ENCODE peak calls at places on chromosome 7, in ten cellular contexts. One of them, this sample, is unnamed.

GRCh38 chr7:2138146-2138765 is 94.5 kb downstream of the MAD1L1 start:
- DNase-seq in choroid plexus epithelial cell: no peak
- DNase-seq in GDM1: no peak
- DNase-seq in lower leg skin: no peak
- DNase-seq in Kasumi-1: peak; percentile 71
- DNase-seq in activated CD8-positive, alpha-beta memory T cell treated with anti-CD3 and anti-CD28 coated beads, Interleukin-2, amount 50 U/mL, for 48 hours: peak; percentile 70
- DNase-seq in GOT3: no peak
- DNase-seq in SW480: no peak
- DNase-seq in prostate gland: no peak
- DNase-seq in activated B cell treated with CpG ODN at 0.5 μM for 24 hours: peak; percentile 65
- DNase-seq in this sample: peak; percentile 67

GRCh38 chr7:80186721-80187120 is 52.1 kb downstream of the GNAI1 start:
- DNase-seq in choroid plexus epithelial cell: no peak
- DNase-seq in GDM1: no peak
- DNase-seq in lower leg skin: no peak
- DNase-seq in Kasumi-1: no peak
- DNase-seq in activated CD8-positive, alpha-beta memory T cell treated with anti-CD3 and anti-CD28 coated beads, Interleukin-2, amount 50 U/mL, for 48 hours: no peak
- DNase-seq in GOT3: no peak
- DNase-seq in SW480: no peak
- DNase-seq in prostate gland: no peak
- DNase-seq in activated B cell treated with CpG ODN at 0.5 μM for 24 hours: no peak
- DNase-seq in this sample: no peak

GRCh38 chr7:18610331-18610948 is 114.9 kb downstream of the HDAC9 start:
- DNase-seq in choroid plexus epithelial cell: peak; percentile 57
- DNase-seq in GDM1: no peak
- DNase-seq in lower leg skin: no peak
- DNase-seq in Kasumi-1: peak; percentile 6
- DNase-seq in activated CD8-positive, alpha-beta memory T cell treated with anti-CD3 and anti-CD28 coated beads, Interleukin-2, amount 50 U/mL, for 48 hours: no peak
- DNase-seq in GOT3: no peak
- DNase-seq in SW480: peak; percentile 41
- DNase-seq in prostate gland: no peak
- DNase-seq in activated B cell treated with CpG ODN at 0.5 μM for 24 hours: no peak
- DNase-seq in this sample: no peak

GRCh38 chr7:95472521-95473160 is 13.1 kb upstream of the ASB4 start:
- DNase-seq in choroid plexus epithelial cell: peak; percentile 32
- DNase-seq in GDM1: no peak
- DNase-seq in lower leg skin: no peak
- DNase-seq in Kasumi-1: no peak
- DNase-seq in activated CD8-positive, alpha-beta memory T cell treated with anti-CD3 and anti-CD28 coated beads, Interleukin-2, amount 50 U/mL, for 48 hours: no peak
- DNase-seq in GOT3: no peak
- DNase-seq in SW480: no peak
- DNase-seq in prostate gland: no peak
- DNase-seq in activated B cell treated with CpG ODN at 0.5 μM for 24 hours: no peak
- DNase-seq in this sample: no peak

GRCh38 chr7:150962743-150963399 is 15.2 kb downstream of the KCNH2 start:
- DNase-seq in choroid plexus epithelial cell: peak; percentile 58
- DNase-seq in GDM1: peak; percentile 22
- DNase-seq in lower leg skin: no peak
- DNase-seq in Kasumi-1: peak; percentile 70
- DNase-seq in activated CD8-positive, alpha-beta memory T cell treated with anti-CD3 and anti-CD28 coated beads, Interleukin-2, amount 50 U/mL, for 48 hours: peak; percentile 78
- DNase-seq in GOT3: no peak
- DNase-seq in SW480: no peak
- DNase-seq in prostate gland: no peak
- DNase-seq in activated B cell treated with CpG ODN at 0.5 μM for 24 hours: peak; percentile 36
- DNase-seq in this sample: peak; percentile 83

GRCh38 chr7:82362129-82362528 is 81.4 kb downstream of the CACNA2D1 start:
- DNase-seq in choroid plexus epithelial cell: peak; percentile 24
- DNase-seq in GDM1: no peak
- DNase-seq in lower leg skin: no peak
- DNase-seq in Kasumi-1: no peak
- DNase-seq in activated CD8-positive, alpha-beta memory T cell treated with anti-CD3 and anti-CD28 coated beads, Interleukin-2, amount 50 U/mL, for 48 hours: no peak
- DNase-seq in GOT3: no peak
- DNase-seq in SW480: no peak
- DNase-seq in prostate gland: no peak
- DNase-seq in activated B cell treated with CpG ODN at 0.5 μM for 24 hours: no peak
- DNase-seq in this sample: no peak

GRCh38 chr7:2082357-2083038 is 150.2 kb downstream of the MAD1L1 start:
- DNase-seq in choroid plexus epithelial cell: peak; percentile 84
- DNase-seq in GDM1: no peak
- DNase-seq in lower leg skin: no peak
- DNase-seq in Kasumi-1: no peak
- DNase-seq in activated CD8-positive, alpha-beta memory T cell treated with anti-CD3 and anti-CD28 coated beads, Interleukin-2, amount 50 U/mL, for 48 hours: no peak
- DNase-seq in GOT3: no peak
- DNase-seq in SW480: no peak
- DNase-seq in prostate gland: no peak
- DNase-seq in activated B cell treated with CpG ODN at 0.5 μM for 24 hours: no peak
- DNase-seq in this sample: no peak

GRCh38 chr7:137172105-137172590 is 171.4 kb downstream of the PTN start:
- DNase-seq in choroid plexus epithelial cell: no peak
- DNase-seq in GDM1: no peak
- DNase-seq in lower leg skin: no peak
- DNase-seq in Kasumi-1: no peak
- DNase-seq in activated CD8-positive, alpha-beta memory T cell treated with anti-CD3 and anti-CD28 coated beads, Interleukin-2, amount 50 U/mL, for 48 hours: no peak
- DNase-seq in GOT3: no peak
- DNase-seq in SW480: no peak
- DNase-seq in prostate gland: peak; percentile 27
- DNase-seq in activated B cell treated with CpG ODN at 0.5 μM for 24 hours: no peak
- DNase-seq in this sample: no peak

GRCh38 chr7:17947606-17948005 is 7.3 kb upstream of the SNX13 start:
- DNase-seq in choroid plexus epithelial cell: no peak
- DNase-seq in GDM1: no peak
- DNase-seq in lower leg skin: no peak
- DNase-seq in Kasumi-1: no peak
- DNase-seq in activated CD8-positive, alpha-beta memory T cell treated with anti-CD3 and anti-CD28 coated beads, Interleukin-2, amount 50 U/mL, for 48 hours: no peak
- DNase-seq in GOT3: no peak
- DNase-seq in SW480: no peak
- DNase-seq in prostate gland: no peak
- DNase-seq in activated B cell treated with CpG ODN at 0.5 μM for 24 hours: no peak
- DNase-seq in this sample: no peak

GRCh38 chr7:97145068-97145467 is 27.6 kb downstream of the SDHAF3 start:
- DNase-seq in choroid plexus epithelial cell: peak; percentile 70
- DNase-seq in GDM1: no peak
- DNase-seq in lower leg skin: no peak
- DNase-seq in Kasumi-1: peak; percentile 76
- DNase-seq in activated CD8-positive, alpha-beta memory T cell treated with anti-CD3 and anti-CD28 coated beads, Interleukin-2, amount 50 U/mL, for 48 hours: no peak
- DNase-seq in GOT3: no peak
- DNase-seq in SW480: peak; percentile 58
- DNase-seq in prostate gland: no peak
- DNase-seq in activated B cell treated with CpG ODN at 0.5 μM for 24 hours: no peak
- DNase-seq in this sample: no peak

GRCh38 chr7:94206295-94206694 is 188.4 kb upstream of the COL1A2 start:
- DNase-seq in choroid plexus epithelial cell: peak; percentile 37
- DNase-seq in GDM1: no peak
- DNase-seq in lower leg skin: no peak
- DNase-seq in Kasumi-1: no peak
- DNase-seq in activated CD8-positive, alpha-beta memory T cell treated with anti-CD3 and anti-CD28 coated beads, Interleukin-2, amount 50 U/mL, for 48 hours: no peak
- DNase-seq in GOT3: no peak
- DNase-seq in SW480: no peak
- DNase-seq in prostate gland: no peak
- DNase-seq in activated B cell treated with CpG ODN at 0.5 μM for 24 hours: no peak
- DNase-seq in this sample: no peak

GRCh38 chr7:63067897-63068585 is 930.6 kb upstream of the ZNF722 start:
- DNase-seq in choroid plexus epithelial cell: no peak
- DNase-seq in GDM1: no peak
- DNase-seq in lower leg skin: no peak
- DNase-seq in Kasumi-1: no peak
- DNase-seq in activated CD8-positive, alpha-beta memory T cell treated with anti-CD3 and anti-CD28 coated beads, Interleukin-2, amount 50 U/mL, for 48 hours: no peak
- DNase-seq in GOT3: no peak
- DNase-seq in SW480: no peak
- DNase-seq in prostate gland: no peak
- DNase-seq in activated B cell treated with CpG ODN at 0.5 μM for 24 hours: no peak
- DNase-seq in this sample: no peak

This sample was measured in activated effector memory CD4-positive, alpha-beta T cell treated with anti-CD3 and anti-CD28 coated beads, Interleukin-2, amount 50 U/mL, for 16 hours.